ENCODE peak calls at places on chromosome 7, in five cellular contexts. A, M, D, C and T are unnamed samples.

GRCh38 chr7:43779032-43779812 is 20.7 kb downstream of the BLVRA start:
- DNase-seq in A (no peak), M (no peak), D (no peak), C (no peak), T (no peak)

GRCh38 chr7:80659120-80660055 is 20.9 kb downstream of the CD36 start:
- DNase-seq in A (no peak), M (peak; percentile 18), D (no peak), C (no peak), T (peak; percentile 29)

GRCh38 chr7:86833360-86833759 is 189.7 kb downstream of the GRM3 start:
- DNase-seq in A (no peak), M (no peak), D (no peak), C (no peak), T (no peak)

GRCh38 chr7:150716368-150716767 is at the start of gene GIMAP1:
- DNase-seq in A (peak; percentile 58), M (no peak), D (peak; percentile 74), C (no peak), T (no peak)

GRCh38 chr7:129989466-129989865 is 36.7 kb upstream of the UBE2H start:
- DNase-seq in A (no peak), M (no peak), D (peak; percentile 43), C (no peak), T (peak; percentile 44)

GRCh38 chr7:133871757-133872156 is 255.4 kb upstream of the LRGUK start:
- DNase-seq in A (no peak), M (no peak), D (no peak), C (no peak), T (no peak)

GRCh38 chr7:17619194-17619818 is 320.9 kb downstream of the AHR start:
- DNase-seq in A (no peak), M (no peak), D (no peak), C (no peak), T (no peak)

GRCh38 chr7:46173526-46174191 is 252.6 kb upstream of the IGFBP3 start:
- DNase-seq in A (peak; percentile 69), M (no peak), D (no peak), C (peak; percentile 65), T (no peak)

GRCh38 chr7:111958889-111959288 is 247.3 kb downstream of the DOCK4 start:
- DNase-seq in A (no peak), M (no peak), D (no peak), C (no peak), T (no peak)

GRCh38 chr7:141208539-141208938 is 134.7 kb downstream of the TMEM178B start:
- DNase-seq in A (no peak), M (no peak), D (no peak), C (no peak), T (peak; percentile 5)

GRCh38 chr7:157234271-157234670 is 95.5 kb downstream of the UBE3C start:
- DNase-seq in A (no peak), M (no peak), D (no peak), C (no peak), T (no peak)

GRCh38 chr7:127789031-127789430 is 137.0 kb downstream of the SND1 start:
- DNase-seq in A (no peak), M (no peak), D (no peak), C (no peak), T (no peak)

GRCh38 chr7:123819001-123819400 is 26.0 kb upstream of the HYAL4 start:
- DNase-seq in A (no peak), M (no peak), D (no peak), C (no peak), T (peak; percentile 75)

GRCh38 chr7:86939197-86939814 is 120.1 kb downstream of the ELAPOR2 start:
- DNase-seq in A (no peak), M (peak; percentile 79), D (peak; percentile 52), C (no peak), T (peak; percentile 19)

GRCh38 chr7:107995184-107996071 is 7.5 kb downstream of the LAMB1 start:
- DNase-seq in A (no peak), M (no peak), D (no peak), C (no peak), T (peak; percentile 68)

GRCh38 chr7:135274495-135275268 is 41.0 kb downstream of the STRA8 start:
- DNase-seq in A (peak; percentile 62), M (peak; percentile 62), D (peak; percentile 80), C (peak; percentile 72), T (no peak)

GRCh38 chr7:80087768-80088170 is 46.9 kb upstream of the GNAI1 start:
- DNase-seq in A (no peak), M (no peak), D (no peak), C (no peak), T (no peak)

GRCh38 chr7:76272142-76272541 is 30.3 kb upstream of the HSPB1 start:
- DNase-seq in A (no peak), M (no peak), D (no peak), C (no peak), T (no peak)